ENCODE peak calls at places on chromosomes 2 and 18, in nine cellular contexts. P is OCI-LY7, F is HFFc6, Z is natural killer cell, A is GM10248, U is AG10803, T is WTC11, G is IMR-90, M is thoracic aorta. I is an unnamed sample.

GRCh38 chr2:101571951-101572350 is 97.0 kb upstream of the RFX8 start:
- DNase-seq in P (no peak), F (no peak), Z (no peak), A (no peak), U (no peak), T (no peak), G (no peak), M (no peak), I (no peak)

GRCh38 chr2:109175350-109175678 is 46.3 kb downstream of the SH3RF3 start:
- DNase-seq in P (no peak), F (no peak), Z (no peak), A (no peak), U (no peak), T (no peak), G (no peak), M (no peak), I (no peak)

GRCh38 chr2:43018179-43019024 is 208.0 kb downstream of the ZFP36L2 start:
- DNase-seq in P (no peak), F (peak; percentile 50), Z (no peak), A (no peak), U (peak; percentile 94), T (no peak), G (peak; percentile 84), M (no peak), I (no peak)

GRCh38 chr2:99706734-99707133 is 216.9 kb upstream of the REV1 start:
- DNase-seq in P (peak; percentile 51), F (no peak), Z (no peak), A (no peak), U (no peak), T (no peak), G (no peak), M (no peak), I (no peak)

GRCh38 chr18:1014951-1015627 is 110.4 kb downstream of the ADCYAP1 start:
- DNase-seq in P (no peak), F (no peak), Z (no peak), A (no peak), U (peak; percentile 71), T (peak; percentile 27), G (no peak), M (no peak), I (no peak)

GRCh38 chr2:131475831-131476230 is at the start of gene TUBA3D:
- DNase-seq in P (no peak), F (no peak), Z (no peak), A (no peak), U (no peak), T (no peak), G (no peak), M (no peak), I (no peak)

GRCh38 chr2:169845016-169845415 is 17.8 kb downstream of the UBR3 start:
- DNase-seq in P (no peak), F (peak; percentile 1), Z (no peak), A (no peak), U (no peak), T (no peak), G (peak; percentile 29), M (no peak), I (no peak)

GRCh38 chr2:55102056-55102812 is 52.0 kb upstream of the RTN4 start:
- DNase-seq in P (no peak), F (peak; percentile 77), Z (no peak), A (no peak), U (peak; percentile 87), T (no peak), G (peak; percentile 96), M (no peak), I (no peak)

GRCh38 chr2:74893332-74893731 is 59.4 kb downstream of the HK2 start:
- DNase-seq in P (no peak), F (peak; percentile 94), Z (no peak), A (no peak), U (peak; percentile 76), T (no peak), G (peak; percentile 83), M (no peak), I (no peak)

GRCh38 chr2:23651187-23651983 is 266.4 kb downstream of the KLHL29 start:
- DNase-seq in P (no peak), F (peak; percentile 79), Z (no peak), A (no peak), U (peak; percentile 72), T (no peak), G (peak; percentile 92), M (no peak), I (no peak)

GRCh38 chr2:192155521-192156118 is 39.1 kb downstream of the TMEFF2 start:
- DNase-seq in P (no peak), F (no peak), Z (no peak), A (no peak), U (peak; percentile 44), T (no peak), G (no peak), M (no peak), I (no peak)

GRCh38 chr2:149020432-149020851 is 18.1 kb upstream of the LYPD6B start:
- DNase-seq in P (peak; percentile 29), F (no peak), Z (no peak), A (no peak), U (no peak), T (no peak), G (no peak), M (no peak), I (no peak)

GRCh38 chr2:232655392-232655791 is 22.0 kb downstream of the EFHD1 start:
- DNase-seq in P (no peak), F (no peak), Z (no peak), A (no peak), U (no peak), T (no peak), G (no peak), M (peak; percentile 21), I (no peak)

GRCh38 chr2:3728104-3729054 is 25.0 kb downstream of the DCDC2C start:
- DNase-seq in P (peak; percentile 46), F (no peak), Z (no peak), A (peak; percentile 57), U (peak; percentile 36), T (no peak), G (peak; percentile 67), M (no peak), I (peak; percentile 62)

GRCh38 chr18:67514901-67515540 is 1.5 kb downstream of the DSEL start:
- DNase-seq in P (no peak), F (no peak), Z (no peak), A (no peak), U (no peak), T (no peak), G (peak; percentile 48), M (no peak), I (no peak)

GRCh38 chr2:1420746-1421480 is 7.7 kb downstream of the TPO start:
- DNase-seq in P (no peak), F (no peak), Z (no peak), A (no peak), U (no peak), T (no peak), G (no peak), M (no peak), I (no peak)

GRCh38 chr2:164839914-164840457 is 1.6 kb downstream of the COBLL1 start:
- DNase-seq in P (no peak), F (no peak), Z (no peak), A (no peak), U (peak; percentile 49), T (no peak), G (peak; percentile 18), M (no peak), I (no peak)

GRCh38 chr2:70678576-70679143 is 89.3 kb downstream of the ADD2 start:
- DNase-seq in P (no peak), F (no peak), Z (no peak), A (no peak), U (no peak), T (no peak), G (no peak), M (no peak), I (no peak)

GRCh38 chr18:75730249-75730648 is 302.7 kb upstream of the SMIM21 start:
- DNase-seq in P (no peak), F (no peak), Z (no peak), A (no peak), U (no peak), T (no peak), G (no peak), M (no peak), I (no peak)

DNA sequence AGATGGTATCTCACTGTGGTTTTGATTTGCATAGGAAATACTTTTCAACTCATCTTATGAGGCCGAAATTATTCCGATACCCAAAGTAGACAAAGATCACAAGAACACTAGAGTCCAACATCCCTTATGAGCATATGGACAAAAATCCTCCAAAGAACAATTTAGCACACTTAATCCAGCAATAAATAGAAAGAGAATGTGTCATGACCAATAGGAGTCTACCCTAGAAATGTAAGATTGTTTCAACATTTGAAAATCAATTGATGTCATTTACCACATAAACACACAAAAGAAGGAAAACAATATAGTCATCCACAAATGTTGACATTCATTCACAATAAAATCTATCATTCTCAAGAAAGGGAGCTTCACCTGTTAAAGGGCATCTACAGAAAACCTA is 307.8 kb upstream of the SMIM21 start:
- DNase-seq in P (no peak), F (no peak), Z (no peak), A (no peak), U (no peak), T (no peak), G (no peak), M (no peak), I (no peak)
- TF ChIP-seq CTCF in P (no peak), F (no peak), Z (no peak), A (no peak), U (no peak), T (no peak), G (no peak), M (no peak), I (no peak)

DNA sequence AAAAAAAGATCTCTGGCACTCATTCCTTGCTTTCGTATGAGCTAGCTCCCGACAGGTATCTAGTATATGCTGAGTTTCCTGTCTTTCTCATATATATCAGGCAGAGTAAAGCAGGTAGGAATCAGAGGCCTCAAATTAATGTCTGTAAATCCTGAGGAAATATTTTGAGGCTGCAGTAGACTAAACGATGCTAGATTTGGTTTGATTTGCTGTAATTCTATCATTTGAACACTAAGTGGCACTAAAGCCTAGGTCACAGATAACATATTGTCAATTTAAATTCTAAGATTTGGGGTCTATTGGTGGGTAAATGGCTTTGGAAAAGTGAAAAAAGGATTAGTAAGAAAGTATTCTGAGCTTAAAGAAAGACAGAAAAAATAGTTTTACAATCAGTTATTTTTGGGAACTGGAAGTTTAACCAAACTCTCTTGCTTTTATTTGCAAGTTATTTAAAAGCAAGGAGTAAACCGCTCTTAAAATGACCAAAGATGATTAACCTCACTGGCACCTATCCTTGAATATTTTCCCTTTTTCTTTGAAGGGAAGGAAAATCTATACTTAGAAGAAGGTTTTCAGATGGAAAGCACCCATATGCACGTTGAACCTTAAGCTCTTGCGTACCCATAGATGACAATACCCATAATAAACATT is 37.6 kb upstream of the SLC4A10 start:
- DNase-seq in P (peak; percentile 26), F (peak; percentile 16), Z (no peak), A (no peak), U (peak; percentile 13), T (no peak), G (peak; percentile 25), M (no peak), I (peak; percentile 28)
- TF ChIP-seq CTCF in P (peak; percentile 93), F (peak; percentile 85), Z (peak; percentile 65), A (peak; percentile 58), U (peak; percentile 78), T (peak; percentile 50), G (peak; percentile 69), M (no peak), I (peak; percentile 64)

GRCh38 chr2:168247341-168248305 is at the start of gene STK39:
- DNase-seq in P (peak; percentile 84), F (peak; percentile 54), Z (peak; percentile 71), A (peak; percentile 74), U (peak; percentile 71), T (peak; percentile 82), G (peak; percentile 73), M (peak; percentile 15), I (peak; percentile 83)
- TF ChIP-seq CTCF in P (peak; percentile 55), F (peak; percentile 53), Z (no peak), A (no peak), U (no peak), T (no peak), G (peak; percentile 5), M (no peak), I (no peak)

GRCh38 chr18:9965711-9966624 is 52.2 kb downstream of the VAPA start:
- DNase-seq in P (no peak), F (no peak), Z (no peak), A (no peak), U (no peak), T (no peak), G (peak; percentile 58), M (no peak), I (no peak)
- TF ChIP-seq CTCF in P (no peak), F (no peak), Z (no peak), A (no peak), U (no peak), T (no peak), G (no peak), M (no peak), I (no peak)

I was measured in GM13977.